ENCODE peak calls at places on chromosomes 13 and 19, in ten cellular contexts. I is pancreas; M is Panc1; O is left lung; Q is upper lobe of left lung; P is CD8-positive, alpha-beta T cell; T is aorta; C is psoas muscle; J is IMR-90; R is GM12878. G is an unnamed sample.
A peak's percentile ranks its signal among the peaks of the same experiment; 100 is the strongest.

GRCh38 chr13:96475103-96475502 is 385.2 kb downstream of the HS6ST3 start:
- ATAC-seq in M (no peak), I (no peak), T (no peak), C (no peak), P (no peak), Q (no peak), J (no peak), O (no peak), R (no peak), G (no peak)

GRCh38 chr13:114194853-114195252 is 15.8 kb downstream of the CFAP97D2 start:
- ATAC-seq in T (no peak), O (no peak), I (peak; percentile 52), R (no peak), J (no peak), M (no peak), P (peak; percentile 81), C (no peak), Q (no peak), G (no peak)

GRCh38 chr13:26977541-26977940 is 194.1 kb downstream of the USP12 start:
- ATAC-seq in M (no peak), C (no peak), J (peak; percentile 70), T (no peak), P (no peak), I (no peak), R (no peak), Q (no peak), O (no peak), G (no peak)

GRCh38 chr13:102856603-102857002 is 10.8 kb downstream of the ERCC5 start:
- ATAC-seq in I (peak; percentile 52), Q (no peak), O (peak; percentile 64), C (peak; percentile 61), P (no peak), M (no peak), T (no peak), J (no peak), R (no peak), G (no peak)

GRCh38 chr13:41622545-41623429 is 165.4 kb downstream of the RGCC start:
- ATAC-seq in T (peak; percentile 90), M (no peak), P (no peak), O (peak; percentile 76), I (peak; percentile 43), Q (no peak), C (no peak), J (peak; percentile 79), R (no peak), G (peak; percentile 94)

GRCh38 chr13:20714161-20714560 is 10.7 kb downstream of the IL17D start:
- ATAC-seq in O (peak; percentile 4), R (no peak), T (peak; percentile 48), Q (no peak), J (no peak), P (no peak), M (no peak), I (peak; percentile 8), C (peak; percentile 10), G (peak; percentile 1)

GRCh38 chr19:5293607-5294089 is 47.0 kb downstream of the PTPRS start:
- ATAC-seq in J (peak; percentile 68), P (peak; percentile 18), T (peak; percentile 64), M (peak; percentile 73), C (peak; percentile 52), O (peak; percentile 70), Q (no peak), I (peak; percentile 59), R (peak; percentile 43), G (peak; percentile 41)

GRCh38 chr13:110640591-110641029 is 25.3 kb downstream of the NAXD start:
- ATAC-seq in T (no peak), M (no peak), Q (no peak), P (no peak), C (peak; percentile 31), O (no peak), I (peak; percentile 4), J (no peak), R (no peak), G (peak; percentile 35)

GRCh38 chr19:41457241-41457640 is 14.3 kb downstream of the ERICH4 start:
- ATAC-seq in P (peak; percentile 44), R (peak; percentile 100), M (no peak), I (no peak), T (no peak), C (no peak), O (no peak), J (no peak), Q (no peak), G (no peak)

GRCh38 chr13:80012281-80012680 is 328.6 kb downstream of the SPRY2 start:
- ATAC-seq in R (peak; percentile 90), M (no peak), P (no peak), C (peak; percentile 38), J (no peak), O (peak; percentile 44), T (no peak), I (no peak), Q (no peak), G (no peak)

GRCh38 chr13:48858122-48858521 is 117.6 kb upstream of the FNDC3A start:
- ATAC-seq in M (no peak), J (no peak), I (no peak), R (no peak), P (no peak), Q (no peak), C (no peak), T (no peak), O (no peak), G (no peak)

GRCh38 chr13:54884645-54885044 is 1856.0 kb downstream of the OLFM4 start:
- ATAC-seq in P (no peak), T (no peak), O (no peak), C (no peak), J (no peak), M (no peak), R (no peak), I (no peak), Q (no peak), G (no peak)

GRCh38 chr13:112892759-112893569 is 76.0 kb upstream of the MCF2L start:
- ATAC-seq in T (no peak), I (peak; percentile 54), M (no peak), Q (no peak), O (peak; percentile 3), R (peak; percentile 24), P (no peak), J (no peak), C (no peak), G (no peak)

GRCh38 chr19:39130337-39131254 is 5.0 kb downstream of the PAK4 start:
- ATAC-seq in T (no peak), O (no peak), C (no peak), I (no peak), J (no peak), P (no peak), R (peak; percentile 53), M (no peak), Q (no peak), G (no peak)

GRCh38 chr19:374886-375235 is 30.3 kb upstream of the MIER2 start:
- ATAC-seq in P (no peak), J (no peak), M (no peak), T (no peak), O (no peak), R (no peak), C (no peak), Q (no peak), I (no peak), G (no peak)

DNA sequence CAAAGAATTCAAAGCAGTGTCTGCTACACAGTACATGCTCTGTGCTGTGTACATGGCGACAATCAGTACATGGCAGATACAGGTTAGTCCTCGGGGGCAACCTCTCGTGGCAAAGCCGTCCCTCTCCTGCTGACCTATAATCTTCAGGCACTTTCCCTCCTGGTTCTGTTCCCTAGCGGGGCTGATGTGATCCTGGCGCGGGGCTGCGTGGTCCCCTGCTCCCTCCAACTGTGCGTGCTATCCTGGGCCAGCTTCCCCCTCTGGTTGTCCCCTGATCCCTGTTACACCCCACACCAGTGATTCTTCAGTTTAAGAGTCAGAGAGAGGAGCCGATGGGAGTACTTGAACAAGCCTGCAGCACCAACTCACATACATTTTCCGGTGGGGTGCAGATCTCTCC is 12.1 kb downstream of the MAG start:
- ATAC-seq in I (no peak), R (no peak), P (no peak), J (no peak), T (no peak), Q (no peak), O (no peak), C (no peak), M (no peak), G (no peak)
- H3K4me3 ChIP-seq in I (no peak overlapping the region), R (no peak overlapping the region), P (no peak overlapping the region), J (no peak overlapping the region), T (no peak overlapping the region), Q (no peak overlapping the region), O (no peak overlapping the region), C (no peak overlapping the region), M (no peak overlapping the region), G (no peak overlapping the region)

GRCh38 chr19:7692417-7693088 is 9.4 kb downstream of the FCER2 start:
- ATAC-seq in Q (no peak), C (no peak), O (no peak), J (no peak), R (peak; percentile 11), M (no peak), I (no peak), T (no peak), P (peak; percentile 66), G (no peak)

GRCh38 chr19:7690779-7691258 is 10.2 kb downstream of the TRAPPC5 start:
- ATAC-seq in R (peak; percentile 8), M (no peak), P (no peak), J (no peak), C (no peak), O (no peak), I (no peak), Q (no peak), T (no peak), G (no peak)

GRCh38 chr19:7697721-7698287 is 4.1 kb downstream of the FCER2 start:
- ATAC-seq in J (no peak), R (no peak), C (no peak), T (no peak), P (no peak), O (no peak), Q (no peak), M (peak; percentile 37), I (no peak), G (no peak)

GRCh38 chr19:7691497-7691896 is 10.4 kb downstream of the FCER2 start:
- ATAC-seq in J (no peak), R (no peak), Q (no peak), P (peak; percentile 39), O (no peak), T (no peak), M (no peak), C (no peak), I (no peak), G (no peak)

GRCh38 chr19:7694499-7694898 is 7.4 kb downstream of the FCER2 start:
- ATAC-seq in R (peak; percentile 45), T (no peak), Q (no peak), C (no peak), P (no peak), M (no peak), O (no peak), I (no peak), J (no peak), G (no peak)
- H3K36me3 ChIP-seq in R (peaks cover 24% of the 10 kb centered on the region), T (no peaks in the 10 kb centered on the region), Q (no peaks in the 10 kb centered on the region), C (no peaks in the 10 kb centered on the region), P (no peaks in the 10 kb centered on the region), M (no peaks in the 10 kb centered on the region), O (no peaks in the 10 kb centered on the region), I (no peaks in the 10 kb centered on the region), J (no peaks in the 10 kb centered on the region), G (no peaks in the 10 kb centered on the region)

GRCh38 chr19:15251010-15251748 is 18.9 kb upstream of the EPHX3 start:
- ATAC-seq in O (no peak), J (peak; percentile 2), C (peak; percentile 41), I (peak; percentile 1), R (no peak), T (peak; percentile 48), M (peak; percentile 11), Q (no peak), P (no peak), G (peak; percentile 23)
- H3K4me3 ChIP-seq in O (no peak overlapping the region), J (no peak overlapping the region), C (peak overlapping the region; percentile 36), I (no peak overlapping the region), R (no peak overlapping the region), T (no peak overlapping the region), M (no peak overlapping the region), Q (no peak overlapping the region), P (no peak overlapping the region), G (peak overlapping the region; percentile 30)

GRCh38 chr19:1646149-1646930 is 6.1 kb downstream of the TCF3 start:
- ATAC-seq in C (no peak), T (no peak), R (no peak), M (no peak), O (no peak), J (no peak), P (no peak), Q (no peak), I (no peak), G (no peak)
- H3K36me3 ChIP-seq in C (peaks cover 48% of the 10 kb centered on the region), T (no peaks in the 10 kb centered on the region), R (peaks cover 11% of the 10 kb centered on the region), M (no peaks in the 10 kb centered on the region), O (peaks cover 60% of the 10 kb centered on the region), J (peaks cover 57% of the 10 kb centered on the region), P (no peaks in the 10 kb centered on the region), Q (peaks cover 4% of the 10 kb centered on the region), I (no peaks in the 10 kb centered on the region), G (no peaks in the 10 kb centered on the region)